ENCODE peak calls at places on chromosomes 1 and 21, in seven cellular contexts. One of them, this sample, is unnamed.

GRCh38 chr1:66253330-66253921 is 280.5 kb upstream of the SGIP1 start:
- DNase-seq in fibroblast of lung: peak; percentile 64
- DNase-seq in ovary: no peak
- DNase-seq in hepatocyte: peak; percentile 69
- DNase-seq in aorta: no peak
- DNase-seq in IMR-90: peak; percentile 85
- DNase-seq in upper lobe of left lung: no peak
- DNase-seq in this sample: peak; percentile 74

GRCh38 chr1:54028306-54029251 is 10.6 kb upstream of the LDLRAD1 start:
- DNase-seq in fibroblast of lung: peak; percentile 37
- DNase-seq in ovary: no peak
- DNase-seq in hepatocyte: no peak
- DNase-seq in aorta: no peak
- DNase-seq in IMR-90: peak; percentile 28
- DNase-seq in upper lobe of left lung: no peak
- DNase-seq in this sample: no peak

GRCh38 chr1:151539321-151540020 is 638 bp upstream of the TUFT1 start:
- DNase-seq in fibroblast of lung: peak; percentile 98
- DNase-seq in ovary: peak; percentile 86
- DNase-seq in hepatocyte: peak; percentile 95
- DNase-seq in aorta: peak; percentile 83
- DNase-seq in IMR-90: peak; percentile 96
- DNase-seq in upper lobe of left lung: no peak
- DNase-seq in this sample: peak; percentile 88

GRCh38 chr1:96641292-96641691 is 80.3 kb upstream of the PTBP2 start:
- DNase-seq in fibroblast of lung: peak; percentile 8
- DNase-seq in ovary: no peak
- DNase-seq in hepatocyte: no peak
- DNase-seq in aorta: no peak
- DNase-seq in IMR-90: peak; percentile 70
- DNase-seq in upper lobe of left lung: no peak
- DNase-seq in this sample: no peak

GRCh38 chr1:12087797-12088314 is 24.8 kb downstream of the TNFRSF8 start:
- DNase-seq in fibroblast of lung: peak; percentile 20
- DNase-seq in ovary: no peak
- DNase-seq in hepatocyte: no peak
- DNase-seq in aorta: no peak
- DNase-seq in IMR-90: no peak
- DNase-seq in upper lobe of left lung: no peak
- DNase-seq in this sample: no peak

GRCh38 chr1:20476260-20477038 is 9.6 kb downstream of the CAMK2N1 start:
- DNase-seq in fibroblast of lung: peak; percentile 34
- DNase-seq in ovary: peak; percentile 85
- DNase-seq in hepatocyte: peak; percentile 94
- DNase-seq in aorta: no peak
- DNase-seq in IMR-90: no peak
- DNase-seq in upper lobe of left lung: peak; percentile 71
- DNase-seq in this sample: no peak

GRCh38 chr1:147717706-147718097 is 42.7 kb downstream of the GJA5 start:
- DNase-seq in fibroblast of lung: no peak
- DNase-seq in ovary: no peak
- DNase-seq in hepatocyte: no peak
- DNase-seq in aorta: peak; percentile 45
- DNase-seq in IMR-90: no peak
- DNase-seq in upper lobe of left lung: no peak
- DNase-seq in this sample: no peak

GRCh38 chr1:161706483-161707347 is at the start of gene FCRLA:
- DNase-seq in fibroblast of lung: peak; percentile 97
- DNase-seq in ovary: no peak
- DNase-seq in hepatocyte: peak; percentile 34
- DNase-seq in aorta: no peak
- DNase-seq in IMR-90: peak; percentile 97
- DNase-seq in upper lobe of left lung: no peak
- DNase-seq in this sample: no peak

GRCh38 chr1:147673401-147673800 is 3.1 kb upstream of the ACP6 start:
- DNase-seq in fibroblast of lung: peak; percentile 76
- DNase-seq in ovary: no peak
- DNase-seq in hepatocyte: no peak
- DNase-seq in aorta: no peak
- DNase-seq in IMR-90: peak; percentile 26
- DNase-seq in upper lobe of left lung: no peak
- DNase-seq in this sample: no peak

GRCh38 chr1:16405441-16405840 is 31.8 kb downstream of the SPATA21 start:
- DNase-seq in fibroblast of lung: no peak
- DNase-seq in ovary: no peak
- DNase-seq in hepatocyte: no peak
- DNase-seq in aorta: no peak
- DNase-seq in IMR-90: no peak
- DNase-seq in upper lobe of left lung: no peak
- DNase-seq in this sample: no peak

GRCh38 chr1:16924216-16924918 is 2.6 kb downstream of the CROCC start:
- DNase-seq in fibroblast of lung: no peak
- DNase-seq in ovary: no peak
- DNase-seq in hepatocyte: no peak
- DNase-seq in aorta: peak; percentile 29
- DNase-seq in IMR-90: no peak
- DNase-seq in upper lobe of left lung: peak; percentile 60
- DNase-seq in this sample: no peak

DNA sequence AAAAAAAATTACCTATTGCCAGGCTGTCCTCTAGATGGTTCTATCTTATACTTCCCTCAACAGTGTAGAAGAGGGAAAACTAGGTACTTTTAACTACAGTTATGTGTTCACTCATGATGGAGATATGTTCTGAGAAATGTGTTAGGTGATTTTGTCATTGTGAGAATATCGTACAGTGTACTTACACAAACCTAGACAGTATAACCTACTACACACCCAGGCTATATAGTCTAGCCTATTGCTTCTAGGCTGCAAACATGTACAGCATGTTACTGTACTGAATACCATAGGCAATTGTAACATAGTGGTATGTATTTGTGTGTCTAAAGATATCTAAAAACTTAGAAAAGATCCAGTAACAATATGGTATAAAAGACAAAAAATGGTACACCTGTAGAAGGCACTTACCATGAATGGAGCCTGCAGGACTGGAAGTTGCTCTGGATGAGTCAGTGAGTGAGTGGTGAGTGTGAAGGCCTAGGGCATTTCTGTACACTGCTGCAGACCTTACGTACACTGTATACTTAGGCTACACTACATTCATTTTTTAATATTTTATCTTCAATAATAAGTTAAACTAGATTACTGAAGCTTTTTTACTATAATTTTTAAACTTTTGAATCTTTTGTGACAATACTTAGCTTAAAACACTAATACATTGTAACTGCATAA is 13.2 kb downstream of the MGST3 start:
- DNase-seq in fibroblast of lung: no peak
- DNase-seq in ovary: no peak
- DNase-seq in hepatocyte: no peak
- DNase-seq in aorta: no peak
- DNase-seq in IMR-90: peak; percentile 31
- DNase-seq in upper lobe of left lung: no peak
- DNase-seq in this sample: no peak
- H3K4me1 ChIP-seq in fibroblast of lung: peaks cover 4% of the 10 kb centered on the region
- H3K4me1 ChIP-seq in ovary: peaks cover 16% of the 10 kb centered on the region
- H3K4me1 ChIP-seq in hepatocyte: peaks cover 8% of the 10 kb centered on the region
- H3K4me1 ChIP-seq in aorta: peaks cover 5% of the 10 kb centered on the region
- H3K4me1 ChIP-seq in IMR-90: peaks cover 2% of the 10 kb centered on the region
- H3K4me1 ChIP-seq in upper lobe of left lung: peaks cover 37% of the 10 kb centered on the region
- H3K4me1 ChIP-seq in this sample: no peaks in the 10 kb centered on the region

DNA sequence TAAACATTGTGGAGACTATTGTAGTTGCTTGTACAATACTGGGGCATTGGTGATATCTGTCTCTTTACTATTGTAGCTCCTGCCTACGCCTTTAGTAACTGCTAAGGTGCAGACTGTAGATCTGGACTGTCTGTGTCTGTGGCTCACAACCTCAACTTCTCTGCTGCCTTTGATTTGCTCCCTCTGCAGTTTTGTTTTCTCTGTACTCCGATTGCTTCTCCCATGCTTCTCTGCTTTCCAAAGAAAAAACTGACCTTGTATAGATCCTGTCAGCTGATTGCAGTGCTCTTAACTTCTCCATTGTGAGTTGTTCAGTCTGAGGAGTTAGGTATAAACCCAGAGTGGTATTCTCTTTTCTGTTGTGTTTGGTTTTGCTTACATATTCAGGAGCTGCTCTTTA is 15.3 kb downstream of the MAGI3 start:
- DNase-seq in fibroblast of lung: no peak
- DNase-seq in ovary: no peak
- DNase-seq in hepatocyte: peak; percentile 26
- DNase-seq in aorta: no peak
- DNase-seq in IMR-90: no peak
- DNase-seq in upper lobe of left lung: no peak
- DNase-seq in this sample: no peak
- H3K27ac ChIP-seq in fibroblast of lung: no peak overlapping the region
- H3K27ac ChIP-seq in ovary: no peak overlapping the region
- H3K27ac ChIP-seq in hepatocyte: peak overlapping the region; percentile 19
- H3K27ac ChIP-seq in aorta: no peak overlapping the region
- H3K27ac ChIP-seq in IMR-90: no peak overlapping the region
- H3K27ac ChIP-seq in upper lobe of left lung: no peak overlapping the region
- H3K27ac ChIP-seq in this sample: no peak overlapping the region

GRCh38 chr1:3139451-3139852 is 70.4 kb downstream of the PRDM16 start:
- DNase-seq in fibroblast of lung: no peak
- DNase-seq in ovary: no peak
- DNase-seq in hepatocyte: no peak
- DNase-seq in aorta: no peak
- DNase-seq in IMR-90: no peak
- DNase-seq in upper lobe of left lung: peak; percentile 49
- DNase-seq in this sample: no peak
- H3K27me3 ChIP-seq in fibroblast of lung: no peaks in the 10 kb centered on the region
- H3K27me3 ChIP-seq in ovary: no peaks in the 10 kb centered on the region
- H3K27me3 ChIP-seq in hepatocyte: no peaks in the 10 kb centered on the region
- H3K27me3 ChIP-seq in aorta: no peaks in the 10 kb centered on the region
- H3K27me3 ChIP-seq in IMR-90: no peaks in the 10 kb centered on the region
- H3K27me3 ChIP-seq in upper lobe of left lung: no peaks in the 10 kb centered on the region
- H3K27me3 ChIP-seq in this sample: no peaks in the 10 kb centered on the region

GRCh38 chr1:15176120-15176519 is 22.6 kb downstream of the TMEM51 start:
- DNase-seq in fibroblast of lung: no peak
- DNase-seq in ovary: no peak
- DNase-seq in hepatocyte: no peak
- DNase-seq in aorta: no peak
- DNase-seq in IMR-90: no peak
- DNase-seq in upper lobe of left lung: no peak
- DNase-seq in this sample: no peak
- H3K4me1 ChIP-seq in fibroblast of lung: peaks cover 35% of the 10 kb centered on the region
- H3K4me1 ChIP-seq in ovary: peaks cover 9% of the 10 kb centered on the region
- H3K4me1 ChIP-seq in hepatocyte: peaks cover 26% of the 10 kb centered on the region
- H3K4me1 ChIP-seq in aorta: no peaks in the 10 kb centered on the region
- H3K4me1 ChIP-seq in IMR-90: peaks cover 56% of the 10 kb centered on the region
- H3K4me1 ChIP-seq in upper lobe of left lung: peaks cover 46% of the 10 kb centered on the region
- H3K4me1 ChIP-seq in this sample: peaks cover 40% of the 10 kb centered on the region

DNA sequence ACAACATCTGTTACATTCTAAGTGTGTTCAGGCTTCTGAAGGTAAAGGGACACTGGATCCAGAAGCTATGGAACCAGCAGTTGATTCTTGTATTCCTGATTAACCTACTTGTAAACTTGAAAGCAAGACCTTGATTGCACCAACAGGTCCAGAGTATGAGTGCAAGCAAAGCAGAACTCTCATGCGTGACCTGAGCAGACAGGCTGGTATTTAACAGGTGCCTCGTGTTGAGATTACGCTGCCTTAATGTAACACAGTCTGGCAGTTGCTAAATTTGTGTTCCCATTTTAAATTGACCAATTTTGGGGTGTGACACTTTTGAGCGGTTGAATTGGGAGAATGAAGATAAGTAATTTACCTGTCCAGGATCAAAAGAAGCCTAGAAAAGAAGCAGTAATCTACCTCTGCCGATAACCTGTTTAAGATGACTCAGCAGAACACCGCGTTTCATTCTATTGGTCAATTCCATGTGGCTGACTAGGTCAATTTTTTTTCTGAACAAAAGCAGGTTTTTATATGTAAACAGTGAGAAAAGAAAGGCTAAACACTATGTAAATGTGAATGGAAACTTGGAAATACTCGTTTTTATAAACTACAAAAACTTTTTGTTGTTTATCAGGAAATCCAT is 147.6 kb downstream of the DYRK1A start:
- DNase-seq in fibroblast of lung: no peak
- DNase-seq in ovary: no peak
- DNase-seq in hepatocyte: no peak
- DNase-seq in aorta: no peak
- DNase-seq in IMR-90: no peak
- DNase-seq in upper lobe of left lung: no peak
- DNase-seq in this sample: no peak
- H3K27ac ChIP-seq in fibroblast of lung: no peak overlapping the region
- H3K27ac ChIP-seq in ovary: no peak overlapping the region
- H3K27ac ChIP-seq in hepatocyte: no peak overlapping the region
- H3K27ac ChIP-seq in aorta: no peak overlapping the region
- H3K27ac ChIP-seq in IMR-90: no peak overlapping the region
- H3K27ac ChIP-seq in upper lobe of left lung: no peak overlapping the region
- H3K27ac ChIP-seq in this sample: no peak overlapping the region

DNA sequence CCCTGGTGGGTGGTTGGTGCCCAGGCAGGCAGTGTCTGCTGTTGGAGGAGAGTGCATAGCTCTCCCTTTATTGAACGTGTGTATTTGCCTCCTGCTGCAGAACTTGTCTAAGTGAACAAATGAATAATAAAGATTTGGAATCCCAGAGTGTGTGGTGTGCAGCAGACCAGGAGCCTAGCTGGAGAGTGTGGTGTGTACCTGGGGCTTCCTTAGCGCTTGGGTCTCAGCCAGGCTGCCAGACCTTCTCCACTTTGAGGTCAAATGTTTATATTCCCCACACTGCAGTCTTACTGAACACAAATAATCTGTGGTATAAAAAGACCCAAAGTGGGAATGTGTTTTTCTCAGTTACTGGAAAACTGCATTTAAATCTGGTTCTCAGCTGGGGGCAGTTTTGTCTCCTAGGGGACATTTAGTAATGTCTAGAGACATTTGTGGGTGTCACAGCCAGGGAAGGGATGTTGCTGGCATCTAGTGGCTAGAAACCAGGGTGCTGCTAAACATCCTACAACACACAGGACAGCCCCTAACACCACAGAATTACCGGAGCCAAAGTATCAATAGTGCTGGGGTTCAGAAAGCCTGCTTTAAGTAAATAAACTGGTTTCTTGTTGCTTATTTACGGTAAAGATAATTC is 23.6 kb downstream of the SLC37A1 start:
- DNase-seq in fibroblast of lung: no peak
- DNase-seq in ovary: no peak
- DNase-seq in hepatocyte: no peak
- DNase-seq in aorta: no peak
- DNase-seq in IMR-90: no peak
- DNase-seq in upper lobe of left lung: no peak
- DNase-seq in this sample: no peak
- H3K27me3 ChIP-seq in fibroblast of lung: no peaks in the 10 kb centered on the region
- H3K27me3 ChIP-seq in ovary: no peaks in the 10 kb centered on the region
- H3K27me3 ChIP-seq in hepatocyte: no peaks in the 10 kb centered on the region
- H3K27me3 ChIP-seq in aorta: no peaks in the 10 kb centered on the region
- H3K27me3 ChIP-seq in IMR-90: peaks cover 23% of the 10 kb centered on the region
- H3K27me3 ChIP-seq in upper lobe of left lung: no peaks in the 10 kb centered on the region
- H3K27me3 ChIP-seq in this sample: no peaks in the 10 kb centered on the region

GRCh38 chr1:91537281-91538069 is 36.8 kb downstream of the CDC7 start:
- DNase-seq in fibroblast of lung: peak; percentile 81
- DNase-seq in ovary: no peak
- DNase-seq in hepatocyte: no peak
- DNase-seq in aorta: no peak
- DNase-seq in IMR-90: peak; percentile 91
- DNase-seq in upper lobe of left lung: no peak
- DNase-seq in this sample: no peak
- H3K4me1 ChIP-seq in fibroblast of lung: peaks cover 7% of the 10 kb centered on the region
- H3K4me1 ChIP-seq in ovary: peaks cover 2% of the 10 kb centered on the region
- H3K4me1 ChIP-seq in hepatocyte: no peaks in the 10 kb centered on the region
- H3K4me1 ChIP-seq in aorta: no peaks in the 10 kb centered on the region
- H3K4me1 ChIP-seq in IMR-90: peaks cover 7% of the 10 kb centered on the region
- H3K4me1 ChIP-seq in upper lobe of left lung: peaks cover 11% of the 10 kb centered on the region
- H3K4me1 ChIP-seq in this sample: no peaks in the 10 kb centered on the region

GRCh38 chr21:18985584-18985983 is 582.0 kb upstream of the TMPRSS15 start:
- DNase-seq in fibroblast of lung: no peak
- DNase-seq in ovary: no peak
- DNase-seq in hepatocyte: no peak
- DNase-seq in aorta: no peak
- DNase-seq in IMR-90: no peak
- DNase-seq in upper lobe of left lung: no peak
- DNase-seq in this sample: no peak
- H3K27ac ChIP-seq in fibroblast of lung: no peak overlapping the region
- H3K27ac ChIP-seq in ovary: no peak overlapping the region
- H3K27ac ChIP-seq in hepatocyte: no peak overlapping the region
- H3K27ac ChIP-seq in aorta: no peak overlapping the region
- H3K27ac ChIP-seq in IMR-90: no peak overlapping the region
- H3K27ac ChIP-seq in upper lobe of left lung: no peak overlapping the region
- H3K27ac ChIP-seq in this sample: no peak overlapping the region